ENCODE peak calls at places on chromosome 4, in eight cellular contexts. One of them, this sample, is unnamed.

GRCh38 chr4:110480031-110480549 is 4.1 kb downstream of the ENPEP start:
- DNase-seq in HTR-8/SVneo: no peak
- DNase-seq in BJ: peak
- DNase-seq in activated gamma-delta T cell treated with anti-CD3 and anti-CD28 coated beads, Interleukin-2, amount 50 U/mL, for 16 hours: no peak
- DNase-seq in nephron progenitor cell: no peak
- DNase-seq in esophagus squamous epithelium: no peak
- DNase-seq in fibroblast of the conjunctiva: peak
- DNase-seq in stimulated activated CD4-positive, alpha-beta T cell treated with anti-CD3 and anti-CD28 coated beads, Interleukin-12 subunit alpha, Interleukin-12 subunit beta, amount 100 ng/mL, for 24 hours: no peak
- DNase-seq in this sample: peak

GRCh38 chr4:54683616-54684346 is 26.0 kb downstream of the KIT start:
- DNase-seq in HTR-8/SVneo: no peak
- DNase-seq in esophagus squamous epithelium: no peak
- DNase-seq in activated gamma-delta T cell treated with anti-CD3 and anti-CD28 coated beads, Interleukin-2, amount 50 U/mL, for 16 hours: peak
- DNase-seq in stimulated activated CD4-positive, alpha-beta T cell treated with anti-CD3 and anti-CD28 coated beads, Interleukin-12 subunit alpha, Interleukin-12 subunit beta, amount 100 ng/mL, for 24 hours: peak
- DNase-seq in nephron progenitor cell: no peak
- DNase-seq in BJ: no peak
- DNase-seq in fibroblast of the conjunctiva: no peak
- DNase-seq in this sample: peak

GRCh38 chr4:153384160-153384559 is 39.7 kb downstream of the MND1 start:
- DNase-seq in fibroblast of the conjunctiva: no peak
- DNase-seq in esophagus squamous epithelium: no peak
- DNase-seq in BJ: no peak
- DNase-seq in HTR-8/SVneo: no peak
- DNase-seq in activated gamma-delta T cell treated with anti-CD3 and anti-CD28 coated beads, Interleukin-2, amount 50 U/mL, for 16 hours: no peak
- DNase-seq in nephron progenitor cell: no peak
- DNase-seq in stimulated activated CD4-positive, alpha-beta T cell treated with anti-CD3 and anti-CD28 coated beads, Interleukin-12 subunit alpha, Interleukin-12 subunit beta, amount 100 ng/mL, for 24 hours: no peak
- DNase-seq in this sample: no peak

GRCh38 chr4:5474756-5475155 is 233.6 kb downstream of the EVC2 start:
- DNase-seq in activated gamma-delta T cell treated with anti-CD3 and anti-CD28 coated beads, Interleukin-2, amount 50 U/mL, for 16 hours: no peak
- DNase-seq in HTR-8/SVneo: peak
- DNase-seq in nephron progenitor cell: no peak
- DNase-seq in fibroblast of the conjunctiva: no peak
- DNase-seq in esophagus squamous epithelium: no peak
- DNase-seq in BJ: no peak
- DNase-seq in stimulated activated CD4-positive, alpha-beta T cell treated with anti-CD3 and anti-CD28 coated beads, Interleukin-12 subunit alpha, Interleukin-12 subunit beta, amount 100 ng/mL, for 24 hours: no peak
- DNase-seq in this sample: no peak

GRCh38 chr4:158809611-158810486 is 41.0 kb downstream of the FNIP2 start:
- DNase-seq in esophagus squamous epithelium: no peak
- DNase-seq in fibroblast of the conjunctiva: no peak
- DNase-seq in activated gamma-delta T cell treated with anti-CD3 and anti-CD28 coated beads, Interleukin-2, amount 50 U/mL, for 16 hours: no peak
- DNase-seq in stimulated activated CD4-positive, alpha-beta T cell treated with anti-CD3 and anti-CD28 coated beads, Interleukin-12 subunit alpha, Interleukin-12 subunit beta, amount 100 ng/mL, for 24 hours: no peak
- DNase-seq in BJ: peak
- DNase-seq in nephron progenitor cell: no peak
- DNase-seq in HTR-8/SVneo: peak
- DNase-seq in this sample: peak

GRCh38 chr4:24988776-24989175 is 42.0 kb downstream of the LGI2 start:
- DNase-seq in fibroblast of the conjunctiva: peak
- DNase-seq in stimulated activated CD4-positive, alpha-beta T cell treated with anti-CD3 and anti-CD28 coated beads, Interleukin-12 subunit alpha, Interleukin-12 subunit beta, amount 100 ng/mL, for 24 hours: no peak
- DNase-seq in esophagus squamous epithelium: no peak
- DNase-seq in BJ: no peak
- DNase-seq in HTR-8/SVneo: peak
- DNase-seq in nephron progenitor cell: no peak
- DNase-seq in activated gamma-delta T cell treated with anti-CD3 and anti-CD28 coated beads, Interleukin-2, amount 50 U/mL, for 16 hours: no peak
- DNase-seq in this sample: no peak

GRCh38 chr4:23932935-23933334 is 43.1 kb upstream of the PPARGC1A start:
- DNase-seq in HTR-8/SVneo: no peak
- DNase-seq in BJ: no peak
- DNase-seq in esophagus squamous epithelium: no peak
- DNase-seq in stimulated activated CD4-positive, alpha-beta T cell treated with anti-CD3 and anti-CD28 coated beads, Interleukin-12 subunit alpha, Interleukin-12 subunit beta, amount 100 ng/mL, for 24 hours: no peak
- DNase-seq in fibroblast of the conjunctiva: peak
- DNase-seq in activated gamma-delta T cell treated with anti-CD3 and anti-CD28 coated beads, Interleukin-2, amount 50 U/mL, for 16 hours: no peak
- DNase-seq in nephron progenitor cell: no peak
- DNase-seq in this sample: peak

GRCh38 chr4:36610628-36611027 is 329.2 kb downstream of the DTHD1 start:
- DNase-seq in stimulated activated CD4-positive, alpha-beta T cell treated with anti-CD3 and anti-CD28 coated beads, Interleukin-12 subunit alpha, Interleukin-12 subunit beta, amount 100 ng/mL, for 24 hours: no peak
- DNase-seq in activated gamma-delta T cell treated with anti-CD3 and anti-CD28 coated beads, Interleukin-2, amount 50 U/mL, for 16 hours: no peak
- DNase-seq in BJ: no peak
- DNase-seq in esophagus squamous epithelium: no peak
- DNase-seq in fibroblast of the conjunctiva: no peak
- DNase-seq in HTR-8/SVneo: no peak
- DNase-seq in nephron progenitor cell: no peak
- DNase-seq in this sample: no peak

GRCh38 chr4:44462259-44462658 is 13.7 kb upstream of the KCTD8 start:
- DNase-seq in BJ: no peak
- DNase-seq in nephron progenitor cell: no peak
- DNase-seq in stimulated activated CD4-positive, alpha-beta T cell treated with anti-CD3 and anti-CD28 coated beads, Interleukin-12 subunit alpha, Interleukin-12 subunit beta, amount 100 ng/mL, for 24 hours: no peak
- DNase-seq in esophagus squamous epithelium: no peak
- DNase-seq in fibroblast of the conjunctiva: no peak
- DNase-seq in HTR-8/SVneo: no peak
- DNase-seq in activated gamma-delta T cell treated with anti-CD3 and anti-CD28 coated beads, Interleukin-2, amount 50 U/mL, for 16 hours: no peak
- DNase-seq in this sample: no peak

GRCh38 chr4:54224960-54225670 is 4.0 kb upstream of the PDGFRA start:
- DNase-seq in esophagus squamous epithelium: no peak
- DNase-seq in fibroblast of the conjunctiva: no peak
- DNase-seq in stimulated activated CD4-positive, alpha-beta T cell treated with anti-CD3 and anti-CD28 coated beads, Interleukin-12 subunit alpha, Interleukin-12 subunit beta, amount 100 ng/mL, for 24 hours: no peak
- DNase-seq in HTR-8/SVneo: no peak
- DNase-seq in BJ: no peak
- DNase-seq in nephron progenitor cell: no peak
- DNase-seq in activated gamma-delta T cell treated with anti-CD3 and anti-CD28 coated beads, Interleukin-2, amount 50 U/mL, for 16 hours: no peak
- DNase-seq in this sample: no peak

GRCh38 chr4:110106946-110107325 is 91.5 kb downstream of the ELOVL6 start:
- DNase-seq in nephron progenitor cell: no peak
- DNase-seq in esophagus squamous epithelium: no peak
- DNase-seq in HTR-8/SVneo: peak
- DNase-seq in stimulated activated CD4-positive, alpha-beta T cell treated with anti-CD3 and anti-CD28 coated beads, Interleukin-12 subunit alpha, Interleukin-12 subunit beta, amount 100 ng/mL, for 24 hours: no peak
- DNase-seq in fibroblast of the conjunctiva: peak
- DNase-seq in activated gamma-delta T cell treated with anti-CD3 and anti-CD28 coated beads, Interleukin-2, amount 50 U/mL, for 16 hours: no peak
- DNase-seq in BJ: no peak
- DNase-seq in this sample: peak

GRCh38 chr4:169201144-169202124 is 69.3 kb downstream of the SH3RF1 start:
- DNase-seq in activated gamma-delta T cell treated with anti-CD3 and anti-CD28 coated beads, Interleukin-2, amount 50 U/mL, for 16 hours: no peak
- DNase-seq in esophagus squamous epithelium: no peak
- DNase-seq in nephron progenitor cell: no peak
- DNase-seq in HTR-8/SVneo: no peak
- DNase-seq in fibroblast of the conjunctiva: peak
- DNase-seq in stimulated activated CD4-positive, alpha-beta T cell treated with anti-CD3 and anti-CD28 coated beads, Interleukin-12 subunit alpha, Interleukin-12 subunit beta, amount 100 ng/mL, for 24 hours: no peak
- DNase-seq in BJ: no peak
- DNase-seq in this sample: peak

GRCh38 chr4:27595956-27596355 is 735.3 kb downstream of the STIM2 start:
- DNase-seq in esophagus squamous epithelium: no peak
- DNase-seq in stimulated activated CD4-positive, alpha-beta T cell treated with anti-CD3 and anti-CD28 coated beads, Interleukin-12 subunit alpha, Interleukin-12 subunit beta, amount 100 ng/mL, for 24 hours: no peak
- DNase-seq in nephron progenitor cell: no peak
- DNase-seq in fibroblast of the conjunctiva: no peak
- DNase-seq in activated gamma-delta T cell treated with anti-CD3 and anti-CD28 coated beads, Interleukin-2, amount 50 U/mL, for 16 hours: no peak
- DNase-seq in BJ: no peak
- DNase-seq in HTR-8/SVneo: no peak
- DNase-seq in this sample: no peak

GRCh38 chr4:81131066-81131465 is 84.0 kb downstream of the PRKG2 start:
- DNase-seq in esophagus squamous epithelium: no peak
- DNase-seq in stimulated activated CD4-positive, alpha-beta T cell treated with anti-CD3 and anti-CD28 coated beads, Interleukin-12 subunit alpha, Interleukin-12 subunit beta, amount 100 ng/mL, for 24 hours: no peak
- DNase-seq in fibroblast of the conjunctiva: no peak
- DNase-seq in BJ: no peak
- DNase-seq in HTR-8/SVneo: no peak
- DNase-seq in activated gamma-delta T cell treated with anti-CD3 and anti-CD28 coated beads, Interleukin-2, amount 50 U/mL, for 16 hours: no peak
- DNase-seq in nephron progenitor cell: no peak
- DNase-seq in this sample: no peak

GRCh38 chr4:169971456-169972015 is 54.7 kb downstream of the MFAP3L start:
- DNase-seq in esophagus squamous epithelium: no peak
- DNase-seq in HTR-8/SVneo: no peak
- DNase-seq in activated gamma-delta T cell treated with anti-CD3 and anti-CD28 coated beads, Interleukin-2, amount 50 U/mL, for 16 hours: no peak
- DNase-seq in fibroblast of the conjunctiva: no peak
- DNase-seq in stimulated activated CD4-positive, alpha-beta T cell treated with anti-CD3 and anti-CD28 coated beads, Interleukin-12 subunit alpha, Interleukin-12 subunit beta, amount 100 ng/mL, for 24 hours: no peak
- DNase-seq in nephron progenitor cell: no peak
- DNase-seq in BJ: no peak
- DNase-seq in this sample: no peak

GRCh38 chr4:99028187-99028586 is 32.7 kb downstream of the METAP1 start:
- DNase-seq in fibroblast of the conjunctiva: no peak
- DNase-seq in stimulated activated CD4-positive, alpha-beta T cell treated with anti-CD3 and anti-CD28 coated beads, Interleukin-12 subunit alpha, Interleukin-12 subunit beta, amount 100 ng/mL, for 24 hours: no peak
- DNase-seq in activated gamma-delta T cell treated with anti-CD3 and anti-CD28 coated beads, Interleukin-2, amount 50 U/mL, for 16 hours: no peak
- DNase-seq in esophagus squamous epithelium: no peak
- DNase-seq in HTR-8/SVneo: no peak
- DNase-seq in nephron progenitor cell: no peak
- DNase-seq in BJ: peak
- DNase-seq in this sample: no peak

GRCh38 chr4:4267981-4268380 is 20.0 kb upstream of the TMEM128 start:
- DNase-seq in stimulated activated CD4-positive, alpha-beta T cell treated with anti-CD3 and anti-CD28 coated beads, Interleukin-12 subunit alpha, Interleukin-12 subunit beta, amount 100 ng/mL, for 24 hours: no peak
- DNase-seq in fibroblast of the conjunctiva: no peak
- DNase-seq in esophagus squamous epithelium: no peak
- DNase-seq in BJ: no peak
- DNase-seq in HTR-8/SVneo: no peak
- DNase-seq in activated gamma-delta T cell treated with anti-CD3 and anti-CD28 coated beads, Interleukin-2, amount 50 U/mL, for 16 hours: no peak
- DNase-seq in nephron progenitor cell: no peak
- DNase-seq in this sample: no peak